ENCODE peak calls at places on chromosomes 3 and 15, in four cellular contexts. Y, V, U and I are unnamed samples.

GRCh38 chr15:30885814-30886213 is 17.9 kb upstream of the FAN1 start:
- DNase-seq in U (no peak), Y (no peak), V (no peak), I (no peak)

GRCh38 chr15:55255714-55256113 is 33.9 kb downstream of the RAB27A start:
- DNase-seq in U (no peak), V (no peak), Y (no peak), I (no peak)

GRCh38 chr3:71129611-71130515 is 453.7 kb downstream of the FOXP1 start:
- DNase-seq in Y (no peak), U (peak; percentile 33), V (no peak), I (no peak)

GRCh38 chr15:31347067-31347975 is 20.7 kb downstream of the KLF13 start:
- DNase-seq in Y (no peak), U (no peak), V (no peak), I (peak; percentile 60)

GRCh38 chr3:139597947-139598346 is 58.4 kb upstream of the RBP1 start:
- DNase-seq in U (no peak), V (no peak), Y (no peak), I (no peak)

GRCh38 chr3:194787650-194788049 is 102.0 kb downstream of the FAM43A start:
- DNase-seq in Y (no peak), V (no peak), U (no peak), I (no peak)

GRCh38 chr3:42097166-42097946 is 6.2 kb downstream of the TRAK1 start:
- DNase-seq in Y (no peak), U (no peak), V (no peak), I (no peak)

GRCh38 chr3:81958967-81959625 is 197.7 kb upstream of the GBE1 start:
- DNase-seq in V (no peak), Y (no peak), U (peak; percentile 31), I (no peak)

GRCh38 chr15:84967380-84967779 is 14.3 kb upstream of the PDE8A start:
- DNase-seq in Y (no peak), U (no peak), V (no peak), I (no peak)

GRCh38 chr3:160768918-160769317 is 12.9 kb downstream of the PPM1L start:
- DNase-seq in V (no peak), U (peak; percentile 3), Y (no peak), I (no peak)

GRCh38 chr15:91867581-91868026 is 14.1 kb downstream of the SLCO3A1 start:
- DNase-seq in V (peak; percentile 75), U (peak; percentile 76), Y (peak; percentile 76), I (peak; percentile 77)

GRCh38 chr15:83973816-83974215 is 261.8 kb upstream of the GOLGA6L4 start:
- DNase-seq in V (no peak), U (no peak), Y (no peak), I (no peak)

GRCh38 chr15:85100186-85100937 is 118.7 kb downstream of the PDE8A start:
- DNase-seq in Y (no peak), U (no peak), V (no peak), I (no peak)

GRCh38 chr3:172808969-172809546 is 58.5 kb downstream of the ECT2 start:
- DNase-seq in V (no peak), Y (no peak), U (peak; percentile 29), I (no peak)

GRCh38 chr3:112579697-112580096 is 17.9 kb downstream of the SLC35A5 start:
- DNase-seq in Y (no peak), U (no peak), V (no peak), I (no peak)

GRCh38 chr3:160112481-160112880 is 112.7 kb upstream of the C3orf80 start:
- DNase-seq in V (no peak), Y (no peak), U (no peak), I (no peak)

GRCh38 chr3:169966951-169967915 is 626 bp downstream of the SEC62 start:
- DNase-seq in Y (no peak), V (peak; percentile 60), U (no peak), I (peak; percentile 47)

GRCh38 chr3:172709776-172710708 is 825 bp downstream of the NCEH1 start:
- DNase-seq in Y (peak; percentile 47), U (no peak), V (peak; percentile 49), I (peak; percentile 49)

GRCh38 chr15:94075349-94075748 is 156.0 kb upstream of the MCTP2 start:
- DNase-seq in Y (peak; percentile 84), U (no peak), V (peak; percentile 78), I (peak; percentile 54)

GRCh38 chr15:36877294-36877693 is 223.1 kb downstream of the MEIS2 start:
- DNase-seq in V (no peak), Y (no peak), U (no peak), I (no peak)

GRCh38 chr15:63481105-63481810 is 23.1 kb upstream of the USP3 start:
- DNase-seq in Y (no peak), V (no peak), U (no peak), I (no peak)

GRCh38 chr3:8979262-8979661 is 16.0 kb upstream of the RAD18 start:
- DNase-seq in U (no peak), V (no peak), Y (no peak), I (no peak)

GRCh38 chr15:89442671-89443307 is 53.6 kb downstream of the RHCG start:
- DNase-seq in U (no peak), Y (no peak), V (no peak), I (no peak)

GRCh38 chr15:57445872-57446271 is 69.6 kb downstream of the CGNL1 start:
- DNase-seq in Y (no peak), V (no peak), U (no peak), I (no peak)

GRCh38 chr15:41886741-41887140 is 7.1 kb downstream of the SPTBN5 start:
- DNase-seq in Y (no peak), U (no peak), V (no peak), I (no peak)

GRCh38 chr3:40971191-40972168 is 227.8 kb upstream of the CTNNB1 start:
- DNase-seq in Y (peak; percentile 86), V (peak; percentile 70), U (peak; percentile 95), I (peak; percentile 81)

GRCh38 chr3:112117826-112118571 is 15.0 kb downstream of the GCSAM start:
- DNase-seq in U (no peak), V (no peak), Y (no peak), I (peak; percentile 29)

GRCh38 chr3:13713396-13713795 is 164.5 kb downstream of the FBLN2 start:
- DNase-seq in Y (peak; percentile 3), V (no peak), U (no peak), I (no peak)

GRCh38 chr3:50237133-50237651 is 1.2 kb downstream of the GNAI2 start:
- DNase-seq in U (no peak), V (no peak), Y (no peak), I (no peak)

GRCh38 chr3:143122089-143122430 is 2.5 kb downstream of the CHST2 start:
- DNase-seq in V (no peak), Y (no peak), U (no peak), I (peak; percentile 8)